ENCODE peak calls at places on chromosomes 3 and 15, in six cellular contexts. E, G, N, F, W and P are unnamed samples.

GRCh38 chr3:37973250-37974054 is 17.1 kb upstream of the VILL start:
- DNase-seq in E (no peak), G (no peak), N (no peak), F (no peak), W (no peak), P (no peak)

GRCh38 chr15:70213779-70214178 is 116.1 kb upstream of the TLE3 start:
- DNase-seq in E (no peak), G (no peak), N (no peak), F (no peak), W (no peak), P (no peak)

GRCh38 chr3:120839120-120839519 is 68.9 kb upstream of the STXBP5L start:
- DNase-seq in E (no peak), G (no peak), N (no peak), F (no peak), W (no peak), P (no peak)

GRCh38 chr3:30354513-30354912 is 251.9 kb upstream of the TGFBR2 start:
- DNase-seq in E (no peak), G (no peak), N (no peak), F (no peak), W (peak), P (no peak)

GRCh38 chr15:77027697-77028450 is 32.9 kb downstream of the PSTPIP1 start:
- DNase-seq in E (peak), G (no peak), N (no peak), F (no peak), W (peak), P (no peak)

GRCh38 chr3:116950302-116951055 is 240.9 kb downstream of the TUSC7 start:
- DNase-seq in E (no peak), G (no peak), N (no peak), F (no peak), W (no peak), P (no peak)

GRCh38 chr15:41544650-41545015 is 576 bp upstream of the RPAP1 start:
- DNase-seq in E (no peak), G (peak), N (no peak), F (no peak), W (no peak), P (no peak)

GRCh38 chr3:86774082-86774691 is 216.8 kb downstream of the VGLL3 start:
- DNase-seq in E (no peak), G (no peak), N (peak), F (no peak), W (no peak), P (peak)

GRCh38 chr3:131735121-131735520 is 232.3 kb upstream of the MRPL3 start:
- DNase-seq in E (no peak), G (no peak), N (peak), F (no peak), W (no peak), P (no peak)

GRCh38 chr15:81053621-81054020 is 52.9 kb downstream of the TLNRD1 start:
- DNase-seq in E (no peak), G (no peak), N (no peak), F (no peak), W (no peak), P (no peak)

GRCh38 chr15:101031203-101031602 is 112.0 kb downstream of the LRRK1 start:
- DNase-seq in E (peak), G (no peak), N (peak), F (no peak), W (no peak), P (no peak)

GRCh38 chr3:31546152-31546551 is 13.4 kb downstream of the STT3B start:
- DNase-seq in E (no peak), G (no peak), N (peak), F (no peak), W (no peak), P (no peak)

GRCh38 chr3:85162905-85163304 is 204.1 kb downstream of the CADM2 start:
- DNase-seq in E (no peak), G (no peak), N (no peak), F (no peak), W (no peak), P (no peak)